ENCODE peak calls at places on chromosomes 2 and 18, in eight cellular contexts. H, P, N, V, D, S, C and U are unnamed samples.

GRCh38 chr18:77248873-77249582 is 620 bp upstream of the GALR1 start:
- DNase-seq in H (peak; percentile 38), P (no peak), N (no peak), V (no peak), D (no peak), S (no peak), C (no peak), U (no peak)

GRCh38 chr2:185208261-185208660 is 530.3 kb upstream of the FSIP2 start:
- DNase-seq in H (peak; percentile 83), P (no peak), N (no peak), V (no peak), D (peak; percentile 32), S (peak; percentile 70), C (peak; percentile 16), U (peak; percentile 8)

GRCh38 chr2:3692375-3692774 is 11.0 kb upstream of the DCDC2C start:
- DNase-seq in H (peak; percentile 63), P (peak; percentile 40), N (no peak), V (no peak), D (peak; percentile 32), S (peak; percentile 51), C (peak; percentile 22), U (peak; percentile 42)

GRCh38 chr18:73551211-73551610 is 596.4 kb downstream of the FBXO15 start:
- DNase-seq in H (no peak), P (no peak), N (no peak), V (no peak), D (no peak), S (no peak), C (no peak), U (no peak)

GRCh38 chr2:120395221-120395620 is 49.3 kb downstream of the INHBB start:
- DNase-seq in H (no peak), P (no peak), N (peak; percentile 62), V (no peak), D (no peak), S (no peak), C (no peak), U (no peak)

GRCh38 chr2:156455366-156455975 is 19.3 kb downstream of the GPD2 start:
- DNase-seq in H (no peak), P (peak; percentile 65), N (no peak), V (no peak), D (no peak), S (peak; percentile 92), C (peak; percentile 65), U (peak; percentile 70)

GRCh38 chr2:207487650-207488315 is 42.0 kb upstream of the CREB1 start:
- DNase-seq in H (no peak), P (peak; percentile 21), N (no peak), V (peak; percentile 72), D (peak; percentile 90), S (peak; percentile 92), C (peak; percentile 63), U (peak; percentile 90)

GRCh38 chr2:176493221-176493825 is 224.1 kb downstream of the MTX2 start:
- DNase-seq in H (no peak), P (no peak), N (no peak), V (no peak), D (no peak), S (no peak), C (no peak), U (no peak)

GRCh38 chr2:158491072-158491471 is 34.3 kb downstream of the PKP4 start:
- DNase-seq in H (no peak), P (no peak), N (no peak), V (no peak), D (no peak), S (no peak), C (no peak), U (no peak)

GRCh38 chr2:158488442-158489216 is 31.9 kb downstream of the PKP4 start:
- DNase-seq in H (no peak), P (no peak), N (no peak), V (no peak), D (no peak), S (no peak), C (peak; percentile 32), U (no peak)

GRCh38 chr2:158486970-158487325 is 30.2 kb downstream of the PKP4 start:
- DNase-seq in H (no peak), P (no peak), N (no peak), V (no peak), D (peak; percentile 38), S (peak; percentile 42), C (no peak), U (no peak)

GRCh38 chr2:158487419-158487818 is 30.7 kb downstream of the PKP4 start:
- DNase-seq in H (no peak), P (no peak), N (no peak), V (peak; percentile 52), D (peak; percentile 48), S (no peak), C (peak; percentile 91), U (no peak)

DNA sequence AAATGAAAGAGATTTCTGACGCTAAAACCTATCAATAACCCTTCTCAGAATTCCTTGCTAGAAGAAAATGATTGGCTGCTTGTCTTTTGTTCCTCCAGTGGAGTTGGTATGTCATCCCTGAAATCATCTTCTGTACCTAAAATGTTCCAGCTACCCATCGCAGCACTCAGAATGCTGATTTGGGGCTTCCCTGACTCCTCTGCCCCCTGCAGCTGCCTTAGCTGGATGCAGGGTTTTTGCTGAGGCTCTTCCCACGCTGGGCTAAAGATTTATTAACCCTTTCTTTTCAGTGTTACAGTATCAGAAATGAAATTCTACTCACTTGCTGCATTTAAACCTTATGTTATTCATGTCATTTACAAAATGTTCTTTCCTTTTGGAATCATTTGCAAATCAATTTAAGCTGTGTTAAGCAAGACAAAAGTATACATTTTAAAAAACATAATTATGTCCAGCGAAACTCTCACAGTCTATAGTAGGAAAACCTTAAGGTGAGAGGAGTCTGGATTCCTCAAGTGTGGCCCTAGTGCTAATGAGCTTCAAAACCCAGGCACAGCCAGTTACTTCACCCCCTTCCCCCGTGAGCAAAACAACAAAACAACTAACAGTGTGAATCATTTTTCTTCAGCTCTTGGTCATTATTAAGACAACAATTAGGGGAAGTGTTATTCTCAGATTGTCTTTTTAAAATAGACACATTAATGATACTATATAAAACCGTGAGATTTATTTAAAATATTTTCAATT is 32.8 kb downstream of the PKP4 start:
- DNase-seq in H (peak; percentile 67), P (no peak), N (no peak), V (no peak), D (no peak), S (no peak), C (no peak), U (no peak)
- TF ChIP-seq CTCF in H (peak; percentile 5), P (no peak), N (no peak), V (no peak), D (peak; percentile 17), S (no peak), C (peak; percentile 16), U (no peak)

GRCh38 chr18:13321923-13322322 is 103.4 kb downstream of the LDLRAD4 start:
- DNase-seq in H (no peak), P (no peak), N (no peak), V (no peak), D (no peak), S (no peak), C (peak; percentile 9), U (no peak)

GRCh38 chr18:13320891-13321425 is 102.4 kb downstream of the LDLRAD4 start:
- DNase-seq in H (peak; percentile 26), P (no peak), N (no peak), V (no peak), D (no peak), S (no peak), C (no peak), U (no peak)

GRCh38 chr18:13319629-13320028 is 101.1 kb downstream of the LDLRAD4 start:
- DNase-seq in H (no peak), P (no peak), N (no peak), V (no peak), D (no peak), S (no peak), C (no peak), U (no peak)

GRCh38 chr18:13320133-13320532 is 101.6 kb downstream of the LDLRAD4 start:
- DNase-seq in H (no peak), P (no peak), N (no peak), V (no peak), D (no peak), S (no peak), C (no peak), U (no peak)

GRCh38 chr18:13323186-13323585 is 104.6 kb downstream of the LDLRAD4 start:
- DNase-seq in H (no peak), P (no peak), N (no peak), V (no peak), D (no peak), S (no peak), C (no peak), U (no peak)
- H3K27ac ChIP-seq in H (no peak overlapping the region), P (no peak overlapping the region), N (no peak overlapping the region), V (no peak overlapping the region), D (no peak overlapping the region), S (no peak overlapping the region), C (no peak overlapping the region), U (no peak overlapping the region)

GRCh38 chr18:9688036-9688741 is 19.9 kb upstream of the RAB31 start:
- DNase-seq in H (peak; percentile 32), P (no peak), N (no peak), V (no peak), D (peak; percentile 75), S (peak; percentile 23), C (peak; percentile 60), U (peak; percentile 85)

GRCh38 chr18:9682572-9682971 is 25.5 kb upstream of the RAB31 start:
- DNase-seq in H (no peak), P (no peak), N (no peak), V (no peak), D (no peak), S (no peak), C (no peak), U (no peak)

GRCh38 chr18:9684901-9685738 is 23.0 kb upstream of the RAB31 start:
- DNase-seq in H (no peak), P (no peak), N (no peak), V (no peak), D (no peak), S (no peak), C (peak; percentile 77), U (no peak)

GRCh38 chr18:9681217-9681616 is 26.9 kb upstream of the RAB31 start:
- DNase-seq in H (no peak), P (no peak), N (no peak), V (no peak), D (no peak), S (no peak), C (no peak), U (no peak)

DNA sequence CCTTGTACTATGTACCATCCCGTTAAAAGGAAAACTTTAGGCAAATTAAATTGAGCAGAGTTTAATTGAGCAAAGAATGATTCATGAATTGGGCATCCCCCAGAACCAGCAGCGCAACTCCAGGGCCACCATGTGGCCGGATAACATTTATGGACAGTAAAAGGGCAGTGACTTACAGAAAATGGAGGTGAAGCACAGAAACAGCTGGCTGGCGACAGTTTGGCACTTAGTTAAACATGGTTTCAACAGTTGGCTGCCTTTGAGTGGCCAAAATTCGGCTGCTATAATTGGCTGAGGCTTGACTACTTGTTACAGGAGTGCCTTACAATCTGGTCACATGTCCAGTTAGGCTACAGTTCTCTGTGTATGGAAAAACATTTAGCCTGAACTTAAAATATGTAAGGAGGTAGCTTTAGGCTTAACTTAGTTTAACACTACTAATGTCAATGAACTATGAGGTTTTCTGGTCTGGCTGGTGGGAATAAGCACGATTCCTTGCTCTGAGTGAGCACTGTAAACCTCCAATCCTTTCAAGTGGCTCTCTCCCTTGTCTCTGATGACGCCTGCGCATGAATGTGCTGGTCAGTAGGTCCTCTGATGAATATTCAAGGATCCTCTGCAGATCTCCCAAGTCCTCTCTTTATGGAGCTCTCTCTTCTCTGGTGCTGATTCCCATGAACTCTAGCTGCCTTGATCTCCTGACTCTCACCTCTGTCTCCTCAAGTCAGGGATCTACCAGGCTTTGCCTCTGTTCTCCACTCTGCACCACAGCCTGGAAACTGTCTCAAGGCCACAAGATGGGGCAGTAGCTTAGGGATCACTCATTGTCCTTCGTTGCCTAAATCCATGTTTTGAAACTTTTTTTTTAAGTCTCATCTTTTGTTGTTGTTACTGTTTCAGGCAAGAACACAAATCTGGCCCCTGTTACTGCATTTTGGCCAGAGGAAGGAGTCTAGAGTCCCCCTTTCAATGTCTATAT is 24.4 kb upstream of the RAB31 start:
- DNase-seq in H (peak; percentile 23), P (no peak), N (no peak), V (no peak), D (peak; percentile 68), S (peak; percentile 89), C (peak; percentile 77), U (peak; percentile 39)
- TF ChIP-seq CTCF in H (peak; percentile 65), P (peak; percentile 59), N (no peak), V (peak; percentile 57), D (peak; percentile 81), S (peak; percentile 81), C (peak; percentile 57), U (peak; percentile 58)

GRCh38 chr2:239113164-239113563 is 265.3 kb downstream of the TWIST2 start:
- DNase-seq in H (no peak), P (no peak), N (no peak), V (no peak), D (no peak), S (no peak), C (peak; percentile 52), U (no peak)

GRCh38 chr2:239109916-239110545 is 262.1 kb downstream of the TWIST2 start:
- DNase-seq in H (no peak), P (no peak), N (no peak), V (no peak), D (no peak), S (no peak), C (no peak), U (no peak)

GRCh38 chr2:239110595-239111048 is 262.7 kb downstream of the TWIST2 start:
- DNase-seq in H (no peak), P (no peak), N (no peak), V (no peak), D (no peak), S (no peak), C (peak; percentile 29), U (no peak)

GRCh38 chr2:239112127-239112774 is 264.4 kb downstream of the TWIST2 start:
- DNase-seq in H (no peak), P (no peak), N (no peak), V (no peak), D (no peak), S (no peak), C (no peak), U (no peak)

DNA sequence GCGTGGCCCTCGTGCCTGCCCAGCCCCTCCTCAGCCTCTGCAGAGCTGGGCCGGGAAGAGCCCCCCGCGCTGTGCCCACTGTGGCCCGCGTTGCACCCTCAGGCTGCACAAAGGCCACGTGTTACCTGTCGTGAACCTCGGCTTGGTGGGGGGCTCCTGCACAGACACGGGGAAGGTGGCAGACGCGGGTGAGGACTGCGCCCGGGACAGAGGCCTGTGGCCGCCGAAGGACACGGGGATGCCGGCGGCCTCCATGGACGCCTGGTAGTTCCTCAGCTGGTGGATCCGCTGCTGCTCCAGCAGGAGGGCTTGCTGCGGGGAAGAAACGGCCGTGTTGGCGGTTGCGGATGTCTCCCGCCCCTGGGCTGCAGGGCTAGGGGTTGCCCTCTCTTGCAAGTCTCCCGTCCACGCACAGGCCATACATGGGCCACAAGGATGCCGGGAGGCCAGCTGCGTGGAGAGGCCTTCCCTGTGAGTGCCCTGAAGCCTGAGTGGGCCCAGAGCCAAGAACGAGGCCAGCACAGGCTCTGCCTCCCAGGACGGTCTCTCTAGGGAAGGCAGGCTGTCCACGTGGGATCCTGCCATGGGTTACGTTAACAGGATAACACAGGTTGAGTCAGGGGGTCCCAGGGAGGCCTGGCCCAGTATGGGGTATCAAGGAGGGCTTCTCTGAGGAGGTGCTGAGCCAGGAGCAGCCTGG is 263.7 kb downstream of the TWIST2 start:
- DNase-seq in H (no peak), P (no peak), N (no peak), V (no peak), D (no peak), S (no peak), C (no peak), U (no peak)
- H3K27ac ChIP-seq in H (no peak overlapping the region), P (no peak overlapping the region), N (no peak overlapping the region), V (no peak overlapping the region), D (no peak overlapping the region), S (no peak overlapping the region), C (no peak overlapping the region), U (no peak overlapping the region)